ENCODE peak calls at places on chromosomes 5 and 9, in seven cellular contexts. One of them, this sample, is unnamed.

GRCh38 chr5:11045411-11045810 is 284.4 kb upstream of the DAP start:
- DNase-seq in central memory CD4-positive, alpha-beta T cell: no peak
- DNase-seq in adipocyte: no peak
- DNase-seq in activated CD8-positive, alpha-beta memory T cell treated with anti-CD3 and anti-CD28 coated beads for 1 hour: no peak
- DNase-seq in SW480: no peak
- DNase-seq in body of pancreas: no peak
- DNase-seq in NCI-H748 treated with DMSO at 0.1 percent for 48 hours: no peak
- DNase-seq in this sample: no peak

GRCh38 chr5:179864686-179865085 is 6.1 kb upstream of the MRNIP start:
- DNase-seq in central memory CD4-positive, alpha-beta T cell: no peak
- DNase-seq in adipocyte: no peak
- DNase-seq in activated CD8-positive, alpha-beta memory T cell treated with anti-CD3 and anti-CD28 coated beads for 1 hour: no peak
- DNase-seq in SW480: no peak
- DNase-seq in body of pancreas: no peak
- DNase-seq in NCI-H748 treated with DMSO at 0.1 percent for 48 hours: no peak
- DNase-seq in this sample: no peak

GRCh38 chr9:131633491-131634031 is 88.2 kb downstream of the PRRT1B start:
- DNase-seq in central memory CD4-positive, alpha-beta T cell: no peak
- DNase-seq in adipocyte: no peak
- DNase-seq in activated CD8-positive, alpha-beta memory T cell treated with anti-CD3 and anti-CD28 coated beads for 1 hour: no peak
- DNase-seq in SW480: no peak
- DNase-seq in body of pancreas: no peak
- DNase-seq in NCI-H748 treated with DMSO at 0.1 percent for 48 hours: no peak
- DNase-seq in this sample: no peak

GRCh38 chr9:104879555-104880318 is 48.2 kb downstream of the ABCA1 start:
- DNase-seq in central memory CD4-positive, alpha-beta T cell: no peak
- DNase-seq in adipocyte: no peak
- DNase-seq in activated CD8-positive, alpha-beta memory T cell treated with anti-CD3 and anti-CD28 coated beads for 1 hour: no peak
- DNase-seq in SW480: no peak
- DNase-seq in body of pancreas: no peak
- DNase-seq in NCI-H748 treated with DMSO at 0.1 percent for 48 hours: no peak
- DNase-seq in this sample: peak; percentile 97

GRCh38 chr5:122182491-122182921 is 53.2 kb downstream of the ZNF474 start:
- DNase-seq in central memory CD4-positive, alpha-beta T cell: no peak
- DNase-seq in adipocyte: peak; percentile 84
- DNase-seq in activated CD8-positive, alpha-beta memory T cell treated with anti-CD3 and anti-CD28 coated beads for 1 hour: no peak
- DNase-seq in SW480: no peak
- DNase-seq in body of pancreas: no peak
- DNase-seq in NCI-H748 treated with DMSO at 0.1 percent for 48 hours: no peak
- DNase-seq in this sample: peak; percentile 93

GRCh38 chr9:116154334-116154975 is 864 bp downstream of the PAPPA start:
- DNase-seq in central memory CD4-positive, alpha-beta T cell: no peak
- DNase-seq in adipocyte: peak; percentile 46
- DNase-seq in activated CD8-positive, alpha-beta memory T cell treated with anti-CD3 and anti-CD28 coated beads for 1 hour: no peak
- DNase-seq in SW480: no peak
- DNase-seq in body of pancreas: peak; percentile 37
- DNase-seq in NCI-H748 treated with DMSO at 0.1 percent for 48 hours: no peak
- DNase-seq in this sample: no peak

GRCh38 chr5:79170661-79171060 is 59.1 kb downstream of the BHMT start:
- DNase-seq in central memory CD4-positive, alpha-beta T cell: no peak
- DNase-seq in adipocyte: no peak
- DNase-seq in activated CD8-positive, alpha-beta memory T cell treated with anti-CD3 and anti-CD28 coated beads for 1 hour: no peak
- DNase-seq in SW480: no peak
- DNase-seq in body of pancreas: no peak
- DNase-seq in NCI-H748 treated with DMSO at 0.1 percent for 48 hours: no peak
- DNase-seq in this sample: no peak

GRCh38 chr9:134739660-134739968 is 98.0 kb downstream of the COL5A1 start:
- DNase-seq in central memory CD4-positive, alpha-beta T cell: no peak
- DNase-seq in adipocyte: no peak
- DNase-seq in activated CD8-positive, alpha-beta memory T cell treated with anti-CD3 and anti-CD28 coated beads for 1 hour: no peak
- DNase-seq in SW480: no peak
- DNase-seq in body of pancreas: no peak
- DNase-seq in NCI-H748 treated with DMSO at 0.1 percent for 48 hours: no peak
- DNase-seq in this sample: no peak

GRCh38 chr9:118586978-118587377 is 782.3 kb downstream of the BRINP1 start:
- DNase-seq in central memory CD4-positive, alpha-beta T cell: no peak
- DNase-seq in adipocyte: no peak
- DNase-seq in activated CD8-positive, alpha-beta memory T cell treated with anti-CD3 and anti-CD28 coated beads for 1 hour: no peak
- DNase-seq in SW480: no peak
- DNase-seq in body of pancreas: no peak
- DNase-seq in NCI-H748 treated with DMSO at 0.1 percent for 48 hours: no peak
- DNase-seq in this sample: no peak

GRCh38 chr9:21404146-21404545 is 4.8 kb upstream of the IFNA8 start:
- DNase-seq in central memory CD4-positive, alpha-beta T cell: no peak
- DNase-seq in adipocyte: no peak
- DNase-seq in activated CD8-positive, alpha-beta memory T cell treated with anti-CD3 and anti-CD28 coated beads for 1 hour: no peak
- DNase-seq in SW480: no peak
- DNase-seq in body of pancreas: no peak
- DNase-seq in NCI-H748 treated with DMSO at 0.1 percent for 48 hours: no peak
- DNase-seq in this sample: no peak

GRCh38 chr5:87127426-87127825 is 140.3 kb upstream of the RASA1 start:
- DNase-seq in central memory CD4-positive, alpha-beta T cell: no peak
- DNase-seq in adipocyte: no peak
- DNase-seq in activated CD8-positive, alpha-beta memory T cell treated with anti-CD3 and anti-CD28 coated beads for 1 hour: no peak
- DNase-seq in SW480: no peak
- DNase-seq in body of pancreas: no peak
- DNase-seq in NCI-H748 treated with DMSO at 0.1 percent for 48 hours: no peak
- DNase-seq in this sample: no peak

GRCh38 chr9:34612788-34613390 is 992 bp upstream of the RPP25L start:
- DNase-seq in central memory CD4-positive, alpha-beta T cell: peak; percentile 57
- DNase-seq in adipocyte: peak; percentile 97
- DNase-seq in activated CD8-positive, alpha-beta memory T cell treated with anti-CD3 and anti-CD28 coated beads for 1 hour: no peak
- DNase-seq in SW480: peak; percentile 80
- DNase-seq in body of pancreas: peak; percentile 81
- DNase-seq in NCI-H748 treated with DMSO at 0.1 percent for 48 hours: peak; percentile 84
- DNase-seq in this sample: peak; percentile 79

GRCh38 chr5:68149189-68149588 is 66.4 kb upstream of the PIK3R1 start:
- DNase-seq in central memory CD4-positive, alpha-beta T cell: no peak
- DNase-seq in adipocyte: no peak
- DNase-seq in activated CD8-positive, alpha-beta memory T cell treated with anti-CD3 and anti-CD28 coated beads for 1 hour: no peak
- DNase-seq in SW480: no peak
- DNase-seq in body of pancreas: no peak
- DNase-seq in NCI-H748 treated with DMSO at 0.1 percent for 48 hours: no peak
- DNase-seq in this sample: peak; percentile 50

GRCh38 chr5:59107692-59108091 is 524.8 kb downstream of the RAB3C start:
- DNase-seq in central memory CD4-positive, alpha-beta T cell: no peak
- DNase-seq in adipocyte: peak; percentile 81
- DNase-seq in activated CD8-positive, alpha-beta memory T cell treated with anti-CD3 and anti-CD28 coated beads for 1 hour: no peak
- DNase-seq in SW480: no peak
- DNase-seq in body of pancreas: peak; percentile 61
- DNase-seq in NCI-H748 treated with DMSO at 0.1 percent for 48 hours: no peak
- DNase-seq in this sample: peak; percentile 71

GRCh38 chr5:87541033-87541432 is 128.3 kb upstream of the CCNH start:
- DNase-seq in central memory CD4-positive, alpha-beta T cell: no peak
- DNase-seq in adipocyte: peak; percentile 45
- DNase-seq in activated CD8-positive, alpha-beta memory T cell treated with anti-CD3 and anti-CD28 coated beads for 1 hour: no peak
- DNase-seq in SW480: peak; percentile 15
- DNase-seq in body of pancreas: peak; percentile 42
- DNase-seq in NCI-H748 treated with DMSO at 0.1 percent for 48 hours: peak; percentile 6
- DNase-seq in this sample: peak; percentile 72

GRCh38 chr5:160315968-160316367 is 3.6 kb upstream of the CCNJL start:
- DNase-seq in central memory CD4-positive, alpha-beta T cell: no peak
- DNase-seq in adipocyte: peak; percentile 21
- DNase-seq in activated CD8-positive, alpha-beta memory T cell treated with anti-CD3 and anti-CD28 coated beads for 1 hour: no peak
- DNase-seq in SW480: peak; percentile 98
- DNase-seq in body of pancreas: peak; percentile 29
- DNase-seq in NCI-H748 treated with DMSO at 0.1 percent for 48 hours: peak; percentile 62
- DNase-seq in this sample: peak; percentile 66

This sample was measured in cardiac fibroblast.